ENCODE peak calls at places on chromosome 10, in four cellular contexts. One of them, this sample, is unnamed.

GRCh38 chr10:128472196-128472595 is 346.0 kb upstream of the MKI67 start:
- DNase-seq in HepG2: no peak
- DNase-seq in WTC11: no peak
- DNase-seq in GM12878: no peak
- DNase-seq in this sample: no peak

GRCh38 chr10:79183468-79183865 is 114.7 kb downstream of the ZMIZ1 start:
- DNase-seq in WTC11: no peak
- DNase-seq in GM12878: no peak
- DNase-seq in HepG2: no peak
- DNase-seq in this sample: no peak

GRCh38 chr10:76899490-76899889 is 738.1 kb downstream of the KCNMA1 start:
- DNase-seq in HepG2: no peak
- DNase-seq in WTC11: no peak
- DNase-seq in GM12878: no peak
- DNase-seq in this sample: no peak

GRCh38 chr10:6382081-6382480 is 179.3 kb downstream of the PFKFB3 start:
- DNase-seq in WTC11: no peak
- DNase-seq in HepG2: no peak
- DNase-seq in GM12878: peak; percentile 13
- DNase-seq in this sample: no peak

GRCh38 chr10:110162749-110163148 is 44.7 kb upstream of the MXI1 start:
- DNase-seq in WTC11: no peak
- DNase-seq in HepG2: no peak
- DNase-seq in GM12878: no peak
- DNase-seq in this sample: no peak

GRCh38 chr10:6145979-6146432 is 56.7 kb upstream of the PFKFB3 start:
- DNase-seq in GM12878: no peak
- DNase-seq in WTC11: no peak
- DNase-seq in HepG2: no peak
- DNase-seq in this sample: no peak

GRCh38 chr10:14665304-14665703 is 109.4 kb downstream of the FAM107B start:
- DNase-seq in WTC11: no peak
- DNase-seq in GM12878: no peak
- DNase-seq in HepG2: no peak
- DNase-seq in this sample: no peak

GRCh38 chr10:34955391-34955790 is 134.8 kb downstream of the CUL2 start:
- DNase-seq in WTC11: no peak
- DNase-seq in HepG2: no peak
- DNase-seq in GM12878: no peak
- DNase-seq in this sample: no peak

GRCh38 chr10:43265799-43266721 is 805 bp downstream of the RASGEF1A start:
- DNase-seq in GM12878: no peak
- DNase-seq in HepG2: peak; percentile 36
- DNase-seq in WTC11: peak; percentile 55
- DNase-seq in this sample: peak; percentile 24

GRCh38 chr10:1270906-1271305 is 214.7 kb downstream of the WDR37 start:
- DNase-seq in HepG2: no peak
- DNase-seq in GM12878: no peak
- DNase-seq in WTC11: no peak
- DNase-seq in this sample: no peak

GRCh38 chr10:131065673-131066331 is 245.7 kb downstream of the TCERG1L start:
- DNase-seq in GM12878: no peak
- DNase-seq in WTC11: no peak
- DNase-seq in HepG2: no peak
- DNase-seq in this sample: no peak

GRCh38 chr10:115948415-115948814 is 324.6 kb downstream of the GFRA1 start:
- DNase-seq in HepG2: no peak
- DNase-seq in WTC11: no peak
- DNase-seq in GM12878: no peak
- DNase-seq in this sample: no peak

GRCh38 chr10:25465582-25466372 is 291.0 kb downstream of the GPR158 start:
- DNase-seq in GM12878: no peak
- DNase-seq in WTC11: no peak
- DNase-seq in HepG2: no peak
- DNase-seq in this sample: peak; percentile 38

GRCh38 chr10:119786117-119786769 is 60.4 kb downstream of the INPP5F start:
- DNase-seq in GM12878: no peak
- DNase-seq in WTC11: peak; percentile 54
- DNase-seq in HepG2: peak; percentile 87
- DNase-seq in this sample: no peak

GRCh38 chr10:70250956-70251680 is 17.9 kb upstream of the PPA1 start:
- DNase-seq in GM12878: no peak
- DNase-seq in WTC11: no peak
- DNase-seq in HepG2: no peak
- DNase-seq in this sample: no peak

GRCh38 chr10:116849271-116850057 is at the start of gene ENO4:
- DNase-seq in HepG2: peak; percentile 58
- DNase-seq in WTC11: peak; percentile 90
- DNase-seq in GM12878: peak; percentile 39
- DNase-seq in this sample: no peak

GRCh38 chr10:18666810-18667209 is 7.6 kb downstream of the ARL5B start:
- DNase-seq in HepG2: peak; percentile 36
- DNase-seq in WTC11: no peak
- DNase-seq in GM12878: no peak
- DNase-seq in this sample: no peak

GRCh38 chr10:73584737-73585136 is 6.4 kb downstream of the USP54 start:
- DNase-seq in GM12878: no peak
- DNase-seq in HepG2: peak; percentile 30
- DNase-seq in WTC11: no peak
- DNase-seq in this sample: no peak

GRCh38 chr10:16187161-16187560 is 249.6 kb upstream of the PTER start:
- DNase-seq in GM12878: no peak
- DNase-seq in WTC11: no peak
- DNase-seq in HepG2: no peak
- DNase-seq in this sample: no peak

GRCh38 chr10:133167693-133168616 is 7.9 kb downstream of the KNDC1 start:
- DNase-seq in GM12878: no peak
- DNase-seq in WTC11: no peak
- DNase-seq in HepG2: no peak
- DNase-seq in this sample: no peak

GRCh38 chr10:78473016-78473415 is 439.4 kb downstream of the RPS24 start:
- DNase-seq in HepG2: no peak
- DNase-seq in WTC11: peak; percentile 39
- DNase-seq in GM12878: no peak
- DNase-seq in this sample: peak; percentile 3

GRCh38 chr10:104387130-104387888 is 33.7 kb downstream of the CFAP58 start:
- DNase-seq in GM12878: no peak
- DNase-seq in HepG2: no peak
- DNase-seq in WTC11: no peak
- DNase-seq in this sample: no peak

GRCh38 chr10:91032614-91033248 is 111.8 kb upstream of the ANKRD1 start:
- DNase-seq in GM12878: no peak
- DNase-seq in WTC11: no peak
- DNase-seq in HepG2: no peak
- DNase-seq in this sample: no peak

GRCh38 chr10:38146579-38147333 is 52.6 kb downstream of the ZNF37A start:
- DNase-seq in WTC11: no peak
- DNase-seq in HepG2: no peak
- DNase-seq in GM12878: no peak
- DNase-seq in this sample: no peak

GRCh38 chr10:93751832-93752231 is 5.9 kb upstream of the LGI1 start:
- DNase-seq in GM12878: no peak
- DNase-seq in HepG2: no peak
- DNase-seq in WTC11: peak; percentile 42
- DNase-seq in this sample: peak; percentile 29

GRCh38 chr10:69721690-69722310 is 79.9 kb upstream of the COL13A1 start:
- DNase-seq in HepG2: no peak
- DNase-seq in GM12878: no peak
- DNase-seq in WTC11: no peak
- DNase-seq in this sample: no peak

GRCh38 chr10:35986756-35987467 is 344.8 kb upstream of the FZD8 start:
- DNase-seq in GM12878: no peak
- DNase-seq in WTC11: no peak
- DNase-seq in HepG2: no peak
- DNase-seq in this sample: no peak

GRCh38 chr10:96287392-96288105 is 16.2 kb upstream of the BLNK start:
- DNase-seq in GM12878: peak; percentile 93
- DNase-seq in WTC11: no peak
- DNase-seq in HepG2: peak; percentile 72
- DNase-seq in this sample: no peak

GRCh38 chr10:120760246-120760645 is 90.9 kb upstream of the WDR11 start:
- DNase-seq in WTC11: no peak
- DNase-seq in GM12878: no peak
- DNase-seq in HepG2: no peak
- DNase-seq in this sample: no peak

GRCh38 chr10:127400216-127400615 is 148.9 kb upstream of the NPS start:
- DNase-seq in HepG2: no peak
- DNase-seq in WTC11: no peak
- DNase-seq in GM12878: no peak
- DNase-seq in this sample: no peak

GRCh38 chr10:77637986-77638765 is 568 bp upstream of the KCNMA1 start:
- DNase-seq in GM12878: no peak
- DNase-seq in HepG2: no peak
- DNase-seq in WTC11: peak; percentile 67
- DNase-seq in this sample: no peak

GRCh38 chr10:51183783-51184182 is 109.5 kb downstream of the PRKG1 start:
- DNase-seq in WTC11: no peak
- DNase-seq in HepG2: no peak
- DNase-seq in GM12878: no peak
- DNase-seq in this sample: no peak

GRCh38 chr10:130435961-130436360 is 299.8 kb downstream of the GLRX3 start:
- DNase-seq in WTC11: no peak
- DNase-seq in HepG2: no peak
- DNase-seq in GM12878: no peak
- DNase-seq in this sample: no peak

GRCh38 chr10:81546243-81546642 is 328.8 kb upstream of the NRG3 start:
- DNase-seq in GM12878: no peak
- DNase-seq in WTC11: no peak
- DNase-seq in HepG2: no peak
- DNase-seq in this sample: no peak

GRCh38 chr10:113947138-113948011 is 92.9 kb downstream of the NHLRC2 start:
- DNase-seq in HepG2: no peak
- DNase-seq in WTC11: no peak
- DNase-seq in GM12878: no peak
- DNase-seq in this sample: peak; percentile 53

GRCh38 chr10:113950268-113950667 is 93.4 kb upstream of the ADRB1 start:
- DNase-seq in HepG2: no peak
- DNase-seq in GM12878: no peak
- DNase-seq in WTC11: no peak
- DNase-seq in this sample: no peak

GRCh38 chr10:113945687-113946085 is 91.2 kb downstream of the NHLRC2 start:
- DNase-seq in GM12878: no peak
- DNase-seq in WTC11: no peak
- DNase-seq in HepG2: no peak
- DNase-seq in this sample: no peak

GRCh38 chr10:113941140-113941539 is 86.7 kb downstream of the NHLRC2 start:
- DNase-seq in WTC11: no peak
- DNase-seq in HepG2: peak; percentile 44
- DNase-seq in GM12878: no peak
- DNase-seq in this sample: no peak

GRCh38 chr10:113945075-113945686 is 90.7 kb downstream of the NHLRC2 start:
- DNase-seq in HepG2: no peak
- DNase-seq in GM12878: no peak
- DNase-seq in WTC11: no peak
- DNase-seq in this sample: no peak
- TF ChIP-seq NR2C2 in HepG2: no peak
- TF ChIP-seq NR2C2 in GM12878: no peak
- TF ChIP-seq NR2C2 in WTC11: no peak
- TF ChIP-seq NR2C2 in this sample: no peak

DNA sequence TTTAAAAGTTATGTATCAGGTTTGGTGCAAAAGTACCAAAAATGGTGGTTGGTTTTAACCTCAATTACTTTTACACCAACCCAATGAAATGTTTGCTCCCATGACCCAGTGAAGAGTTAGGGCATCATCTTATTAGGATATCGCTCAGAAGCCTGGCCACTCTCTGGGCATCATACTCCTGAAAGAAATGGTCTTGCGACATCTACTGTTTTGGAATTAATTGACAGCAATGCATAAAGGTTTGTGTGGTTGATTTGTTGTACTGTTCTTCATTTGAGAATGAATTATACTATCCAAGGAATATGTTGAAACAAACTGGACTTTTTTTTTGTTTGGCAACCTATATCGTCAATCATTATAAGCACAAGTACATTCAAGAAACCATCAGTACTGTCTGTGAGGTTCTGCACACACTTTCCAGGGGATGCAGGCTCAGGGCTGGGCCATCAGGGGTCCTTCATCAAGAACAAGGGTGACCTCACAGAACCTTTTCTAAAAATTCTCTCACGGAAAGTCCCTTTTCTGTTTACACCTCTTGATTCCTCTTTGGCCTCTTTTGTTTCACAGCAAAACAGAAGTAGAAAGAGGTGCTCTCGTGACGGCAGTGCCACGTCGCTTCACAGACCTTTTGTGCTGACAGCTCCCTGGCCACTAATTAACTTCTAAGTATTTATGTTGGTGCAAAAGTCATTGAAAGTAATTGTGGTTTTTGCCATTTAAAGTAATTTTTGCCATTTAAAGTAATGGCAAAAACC is 117.2 kb upstream of the KLF6 start:
- DNase-seq in GM12878: peak; percentile 93
- DNase-seq in WTC11: no peak
- DNase-seq in HepG2: peak; percentile 38
- DNase-seq in this sample: no peak
- TF ChIP-seq NR2C2 in GM12878: no peak
- TF ChIP-seq NR2C2 in WTC11: no peak
- TF ChIP-seq NR2C2 in HepG2: no peak
- TF ChIP-seq NR2C2 in this sample: no peak

GRCh38 chr10:3402334-3402733 is 229.8 kb upstream of the PITRM1 start:
- DNase-seq in WTC11: no peak
- DNase-seq in HepG2: no peak
- DNase-seq in GM12878: no peak
- DNase-seq in this sample: no peak
- TF ChIP-seq NR2C2 in WTC11: no peak
- TF ChIP-seq NR2C2 in HepG2: no peak
- TF ChIP-seq NR2C2 in GM12878: no peak
- TF ChIP-seq NR2C2 in this sample: no peak

DNA sequence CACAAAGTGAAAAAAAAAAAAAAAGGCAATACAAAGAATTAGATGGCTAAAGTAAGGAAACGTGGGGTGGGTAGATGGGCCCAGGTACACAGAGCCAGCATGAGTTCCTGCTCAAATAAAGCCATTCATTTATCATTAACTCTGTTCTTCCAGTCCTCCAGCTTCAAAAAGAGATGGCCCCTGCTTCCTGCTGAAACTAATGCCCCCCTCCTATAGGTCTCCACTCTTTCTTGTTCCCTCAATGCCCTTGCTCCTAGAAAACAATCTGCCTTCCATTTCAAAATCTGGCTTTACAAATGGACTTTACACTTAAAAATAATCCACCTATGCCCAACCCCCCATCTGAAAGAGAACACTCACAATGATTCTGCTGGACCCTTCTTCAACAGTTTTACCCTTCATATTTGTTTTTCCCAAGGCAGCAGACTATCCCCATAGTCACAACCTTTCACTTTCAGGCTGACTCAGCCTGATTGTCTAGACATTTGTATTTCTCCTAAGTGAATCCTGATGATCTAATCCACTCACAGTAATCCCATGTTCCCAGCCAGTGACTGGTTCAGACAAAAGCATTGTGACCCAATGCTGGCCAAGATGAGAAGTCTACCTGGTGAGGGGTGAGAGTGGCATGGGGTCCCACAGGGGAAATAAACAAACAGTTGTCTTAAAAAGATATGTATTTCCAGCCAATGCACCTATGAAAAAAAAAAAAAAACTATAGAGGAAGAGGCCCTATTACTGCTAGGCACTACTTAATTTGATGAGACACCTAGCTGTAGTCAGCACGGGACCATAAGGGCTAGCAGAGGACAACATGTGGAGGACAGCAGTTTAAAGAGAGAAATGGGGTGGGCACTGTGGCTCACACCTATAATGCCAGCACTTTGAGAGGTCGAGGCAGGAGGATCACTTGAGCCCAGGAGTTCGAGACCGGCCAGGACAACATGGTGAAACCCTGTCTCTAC is 74.6 kb upstream of the GRID1 start:
- DNase-seq in HepG2: peak; percentile 99
- DNase-seq in GM12878: no peak
- DNase-seq in WTC11: no peak
- DNase-seq in this sample: no peak
- TF ChIP-seq NR2C2 in HepG2: peak; percentile 43
- TF ChIP-seq NR2C2 in GM12878: no peak
- TF ChIP-seq NR2C2 in WTC11: no peak
- TF ChIP-seq NR2C2 in this sample: no peak